ENCODE peak calls at places on chromosome 12, in five cellular contexts. One of them, this sample, is unnamed.

GRCh38 chr12:78034025-78034424 is 203.3 kb downstream of the NAV3 start:
- DNase-seq in body of pancreas: peak; percentile 32
- DNase-seq in omental fat pad: no peak
- DNase-seq in progenitor cell of endocrine pancreas: no peak
- DNase-seq in GM12865: peak; percentile 30
- DNase-seq in this sample: no peak

GRCh38 chr12:64681200-64682052 is 71.1 kb downstream of the RASSF3 start:
- DNase-seq in body of pancreas: no peak
- DNase-seq in omental fat pad: no peak
- DNase-seq in progenitor cell of endocrine pancreas: no peak
- DNase-seq in GM12865: peak; percentile 41
- DNase-seq in this sample: no peak

GRCh38 chr12:104055686-104056388 is 5.8 kb upstream of the GLT8D2 start:
- DNase-seq in body of pancreas: peak; percentile 96
- DNase-seq in omental fat pad: peak; percentile 27
- DNase-seq in progenitor cell of endocrine pancreas: no peak
- DNase-seq in GM12865: no peak
- DNase-seq in this sample: peak; percentile 24

GRCh38 chr12:16555630-16556029 is 50.3 kb downstream of the LMO3 start:
- DNase-seq in body of pancreas: no peak
- DNase-seq in omental fat pad: no peak
- DNase-seq in progenitor cell of endocrine pancreas: no peak
- DNase-seq in GM12865: no peak
- DNase-seq in this sample: no peak

GRCh38 chr12:65891987-65892481 is 67.8 kb downstream of the HMGA2 start:
- DNase-seq in body of pancreas: peak; percentile 74
- DNase-seq in omental fat pad: peak; percentile 38
- DNase-seq in progenitor cell of endocrine pancreas: no peak
- DNase-seq in GM12865: peak; percentile 13
- DNase-seq in this sample: peak; percentile 99

GRCh38 chr12:48105321-48105866 is 485 bp downstream of the SENP1 start:
- DNase-seq in body of pancreas: no peak
- DNase-seq in omental fat pad: no peak
- DNase-seq in progenitor cell of endocrine pancreas: no peak
- DNase-seq in GM12865: peak; percentile 74
- DNase-seq in this sample: no peak

GRCh38 chr12:122395319-122395718 is 27.1 kb downstream of the CLIP1 start:
- DNase-seq in body of pancreas: no peak
- DNase-seq in omental fat pad: no peak
- DNase-seq in progenitor cell of endocrine pancreas: no peak
- DNase-seq in GM12865: no peak
- DNase-seq in this sample: peak; percentile 85

GRCh38 chr12:11881835-11882234 is 188.9 kb upstream of the BCL2L14 start:
- DNase-seq in body of pancreas: no peak
- DNase-seq in omental fat pad: no peak
- DNase-seq in progenitor cell of endocrine pancreas: no peak
- DNase-seq in GM12865: no peak
- DNase-seq in this sample: no peak

GRCh38 chr12:106774808-106775524 is 484 bp downstream of the RIC8B start:
- DNase-seq in body of pancreas: no peak
- DNase-seq in omental fat pad: no peak
- DNase-seq in progenitor cell of endocrine pancreas: no peak
- DNase-seq in GM12865: peak; percentile 27
- DNase-seq in this sample: no peak

GRCh38 chr12:81705586-81705985 is 53.6 kb downstream of the PPFIA2 start:
- DNase-seq in body of pancreas: no peak
- DNase-seq in omental fat pad: no peak
- DNase-seq in progenitor cell of endocrine pancreas: no peak
- DNase-seq in GM12865: no peak
- DNase-seq in this sample: no peak

GRCh38 chr12:94841171-94841570 is 162.3 kb downstream of the NDUFA12 start:
- DNase-seq in body of pancreas: no peak
- DNase-seq in omental fat pad: no peak
- DNase-seq in progenitor cell of endocrine pancreas: no peak
- DNase-seq in GM12865: no peak
- DNase-seq in this sample: no peak

GRCh38 chr12:15987696-15988095 is 76.6 kb downstream of the DERA start:
- DNase-seq in body of pancreas: peak; percentile 59
- DNase-seq in omental fat pad: no peak
- DNase-seq in progenitor cell of endocrine pancreas: no peak
- DNase-seq in GM12865: no peak
- DNase-seq in this sample: no peak

GRCh38 chr12:46439793-46440511 is 67.4 kb upstream of the SLC38A2 start:
- DNase-seq in body of pancreas: no peak
- DNase-seq in omental fat pad: no peak
- DNase-seq in progenitor cell of endocrine pancreas: no peak
- DNase-seq in GM12865: no peak
- DNase-seq in this sample: no peak

GRCh38 chr12:118060301-118061010 is 523 bp downstream of the WSB2 start:
- DNase-seq in body of pancreas: peak; percentile 59
- DNase-seq in omental fat pad: peak; percentile 26
- DNase-seq in progenitor cell of endocrine pancreas: peak; percentile 20
- DNase-seq in GM12865: peak; percentile 48
- DNase-seq in this sample: peak; percentile 36

GRCh38 chr12:57983150-57983857 is 41.9 kb downstream of the ATP23 start:
- DNase-seq in body of pancreas: peak; percentile 46
- DNase-seq in omental fat pad: no peak
- DNase-seq in progenitor cell of endocrine pancreas: no peak
- DNase-seq in GM12865: peak; percentile 32
- DNase-seq in this sample: peak; percentile 58

GRCh38 chr12:51346581-51346980 is at the start of gene CELA1:
- DNase-seq in body of pancreas: no peak
- DNase-seq in omental fat pad: no peak
- DNase-seq in progenitor cell of endocrine pancreas: no peak
- DNase-seq in GM12865: no peak
- DNase-seq in this sample: no peak

GRCh38 chr12:86230516-86231146 is 25.6 kb downstream of the MGAT4C start:
- DNase-seq in body of pancreas: no peak
- DNase-seq in omental fat pad: no peak
- DNase-seq in progenitor cell of endocrine pancreas: no peak
- DNase-seq in GM12865: no peak
- DNase-seq in this sample: peak; percentile 31

GRCh38 chr12:6612247-6612646 is 5.1 kb upstream of the CHD4 start:
- DNase-seq in body of pancreas: no peak
- DNase-seq in omental fat pad: no peak
- DNase-seq in progenitor cell of endocrine pancreas: no peak
- DNase-seq in GM12865: no peak
- DNase-seq in this sample: no peak

GRCh38 chr12:117363953-117364486 is 2.6 kb upstream of the NOS1 start:
- DNase-seq in body of pancreas: no peak
- DNase-seq in omental fat pad: no peak
- DNase-seq in progenitor cell of endocrine pancreas: no peak
- DNase-seq in GM12865: no peak
- DNase-seq in this sample: no peak

DNA sequence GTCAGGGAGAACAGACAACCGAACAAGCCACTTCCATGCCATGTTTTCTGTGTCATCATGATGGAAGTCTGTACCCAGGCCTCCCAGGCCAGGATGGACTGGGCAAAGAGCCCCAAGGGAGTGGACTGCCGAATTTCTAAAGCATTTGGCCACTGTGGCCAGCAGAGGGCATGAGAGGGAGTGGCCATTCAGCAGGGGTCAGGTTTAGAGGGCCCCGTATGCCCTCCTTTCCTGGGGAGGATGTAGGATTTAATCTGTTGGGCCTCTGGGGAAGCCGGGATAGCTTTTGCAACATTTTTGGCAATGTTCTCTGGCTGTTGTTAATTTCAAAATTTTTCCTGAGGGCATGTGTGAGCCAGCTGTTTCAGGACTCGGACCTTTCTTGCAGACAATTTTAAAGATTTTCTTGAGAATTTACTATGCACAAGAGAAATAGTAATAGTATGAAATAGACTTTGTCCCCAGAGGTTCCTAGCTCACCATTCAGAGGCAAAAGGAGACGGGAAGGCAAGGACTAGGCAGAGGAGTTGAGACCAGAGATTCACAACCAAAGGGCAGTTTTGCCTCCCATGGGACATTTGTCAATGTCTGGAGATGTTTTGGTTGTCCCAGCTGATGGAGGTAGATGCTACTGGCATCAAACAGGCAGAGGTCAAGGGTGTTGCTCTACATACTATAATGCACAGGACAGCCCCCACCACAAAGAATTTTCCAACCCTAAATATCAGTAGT is 18.0 kb downstream of the ACACB start:
- DNase-seq in body of pancreas: peak; percentile 56
- DNase-seq in omental fat pad: no peak
- DNase-seq in progenitor cell of endocrine pancreas: no peak
- DNase-seq in GM12865: no peak
- DNase-seq in this sample: no peak
- TF ChIP-seq CTCF in body of pancreas: peak; percentile 50
- TF ChIP-seq CTCF in omental fat pad: no peak
- TF ChIP-seq CTCF in progenitor cell of endocrine pancreas: peak; percentile 59
- TF ChIP-seq CTCF in GM12865: peak; percentile 36
- TF ChIP-seq CTCF in this sample: peak; percentile 58

GRCh38 chr12:110893956-110894355 is 26.4 kb downstream of the MYL2 start:
- DNase-seq in body of pancreas: no peak
- DNase-seq in omental fat pad: no peak
- DNase-seq in progenitor cell of endocrine pancreas: no peak
- DNase-seq in GM12865: no peak
- DNase-seq in this sample: no peak

GRCh38 chr12:110883251-110883650 is 36.5 kb downstream of the CCDC63 start:
- DNase-seq in body of pancreas: no peak
- DNase-seq in omental fat pad: no peak
- DNase-seq in progenitor cell of endocrine pancreas: no peak
- DNase-seq in GM12865: no peak
- DNase-seq in this sample: no peak

GRCh38 chr12:110885152-110885840 is 35.1 kb downstream of the MYL2 start:
- DNase-seq in body of pancreas: no peak
- DNase-seq in omental fat pad: no peak
- DNase-seq in progenitor cell of endocrine pancreas: no peak
- DNase-seq in GM12865: no peak
- DNase-seq in this sample: no peak

GRCh38 chr12:110889361-110889760 is 31.0 kb downstream of the MYL2 start:
- DNase-seq in body of pancreas: no peak
- DNase-seq in omental fat pad: no peak
- DNase-seq in progenitor cell of endocrine pancreas: no peak
- DNase-seq in GM12865: no peak
- DNase-seq in this sample: no peak

GRCh38 chr12:110888256-110888991 is 32.0 kb downstream of the MYL2 start:
- DNase-seq in body of pancreas: no peak
- DNase-seq in omental fat pad: no peak
- DNase-seq in progenitor cell of endocrine pancreas: no peak
- DNase-seq in GM12865: no peak
- DNase-seq in this sample: no peak
- TF ChIP-seq CTCF in body of pancreas: no peak
- TF ChIP-seq CTCF in omental fat pad: no peak
- TF ChIP-seq CTCF in progenitor cell of endocrine pancreas: peak; percentile 5
- TF ChIP-seq CTCF in GM12865: no peak
- TF ChIP-seq CTCF in this sample: no peak

DNA sequence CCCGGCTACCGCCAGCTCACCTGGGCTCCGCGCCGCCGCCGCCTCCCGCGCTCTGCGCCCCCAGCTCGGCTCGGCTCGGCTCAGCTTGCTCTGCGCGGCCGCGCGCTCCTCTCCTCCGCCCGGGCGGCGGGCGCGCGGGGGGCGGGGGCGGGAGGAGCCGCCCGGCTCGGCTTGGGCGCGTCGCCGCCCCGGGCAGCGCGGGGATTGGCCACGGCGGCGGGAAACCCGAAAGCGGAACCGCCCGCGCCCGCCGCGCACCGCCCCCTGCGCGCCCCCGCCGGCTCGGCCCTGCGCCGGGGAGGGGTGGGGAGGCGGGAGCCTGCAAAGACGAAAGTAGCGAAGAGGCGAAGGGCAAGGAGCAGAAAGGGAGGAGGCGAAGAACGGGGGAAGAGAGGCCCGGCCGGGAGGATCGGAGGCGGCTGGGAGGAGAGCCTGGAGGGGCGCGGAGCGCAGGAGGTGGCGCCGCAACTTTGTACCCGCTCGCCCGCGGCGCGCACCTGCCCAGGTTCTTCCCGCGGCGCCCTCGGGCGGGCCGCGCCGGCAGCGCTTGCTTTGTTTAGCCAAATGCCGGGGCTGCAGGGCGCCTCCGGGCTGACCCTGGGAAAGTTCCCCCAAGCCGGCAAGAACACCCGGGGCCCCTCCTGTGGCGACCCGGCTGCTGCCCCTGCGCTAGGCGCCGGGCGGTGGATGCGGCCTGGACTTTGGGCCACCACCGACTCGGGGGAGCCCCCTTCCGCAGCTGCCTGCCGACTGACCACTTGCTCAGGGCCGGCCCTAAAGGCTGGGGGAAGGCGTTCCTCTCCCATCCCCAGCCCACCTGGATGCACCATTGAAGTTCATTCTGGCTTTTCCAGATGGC is at the start of gene CAMKK2:
- DNase-seq in body of pancreas: peak; percentile 81
- DNase-seq in omental fat pad: peak; percentile 27
- DNase-seq in progenitor cell of endocrine pancreas: peak; percentile 73
- DNase-seq in GM12865: peak; percentile 92
- DNase-seq in this sample: peak; percentile 73
- TF ChIP-seq CTCF in body of pancreas: peak; percentile 24
- TF ChIP-seq CTCF in omental fat pad: no peak
- TF ChIP-seq CTCF in progenitor cell of endocrine pancreas: peak; percentile 42
- TF ChIP-seq CTCF in GM12865: peak; percentile 17
- TF ChIP-seq CTCF in this sample: peak; percentile 14

GRCh38 chr12:120235369-120236123 is 30.0 kb downstream of the PXN start:
- DNase-seq in body of pancreas: no peak
- DNase-seq in omental fat pad: no peak
- DNase-seq in progenitor cell of endocrine pancreas: no peak
- DNase-seq in GM12865: no peak
- DNase-seq in this sample: no peak

GRCh38 chr12:120234643-120235368 is 30.7 kb downstream of the PXN start:
- DNase-seq in body of pancreas: peak; percentile 92
- DNase-seq in omental fat pad: peak; percentile 57
- DNase-seq in progenitor cell of endocrine pancreas: no peak
- DNase-seq in GM12865: peak; percentile 50
- DNase-seq in this sample: peak; percentile 96

GRCh38 chr12:120238224-120238616 is 27.3 kb downstream of the PXN start:
- DNase-seq in body of pancreas: no peak
- DNase-seq in omental fat pad: no peak
- DNase-seq in progenitor cell of endocrine pancreas: no peak
- DNase-seq in GM12865: no peak
- DNase-seq in this sample: no peak

GRCh38 chr12:120238839-120239445 is 26.6 kb downstream of the PXN start:
- DNase-seq in body of pancreas: no peak
- DNase-seq in omental fat pad: no peak
- DNase-seq in progenitor cell of endocrine pancreas: no peak
- DNase-seq in GM12865: no peak
- DNase-seq in this sample: no peak

GRCh38 chr12:120236124-120236398 is 29.5 kb downstream of the PXN start:
- DNase-seq in body of pancreas: no peak
- DNase-seq in omental fat pad: no peak
- DNase-seq in progenitor cell of endocrine pancreas: no peak
- DNase-seq in GM12865: no peak
- DNase-seq in this sample: no peak
- TF ChIP-seq CTCF in body of pancreas: no peak
- TF ChIP-seq CTCF in omental fat pad: no peak
- TF ChIP-seq CTCF in progenitor cell of endocrine pancreas: no peak
- TF ChIP-seq CTCF in GM12865: no peak
- TF ChIP-seq CTCF in this sample: no peak